ENCODE peak calls at places on chromosomes 2 and 18, in eight cellular contexts. D is K562, B is body of pancreas, Z is tibial nerve, S is IMR-90, G is uterus, R is heart left ventricle, Q is ovary. F is an unnamed sample.

GRCh38 chr2:159013103-159013502 is 44.7 kb downstream of the TANC1 start:
- DNase-seq in Z (no peak), S (no peak), G (no peak), Q (no peak), B (no peak), R (no peak), D (no peak), F (no peak)

GRCh38 chr18:7870855-7871254 is 303.7 kb downstream of the PTPRM start:
- DNase-seq in B (no peak), Q (no peak), G (no peak), D (no peak), S (peak; percentile 14), R (no peak), Z (no peak), F (no peak)

GRCh38 chr18:73741946-73742345 is 405.7 kb downstream of the FBXO15 start:
- DNase-seq in D (no peak), Q (no peak), R (no peak), G (no peak), S (peak; percentile 68), Z (no peak), B (no peak), F (no peak)

GRCh38 chr2:2703792-2704191 is 372.7 kb upstream of the MYT1L start:
- DNase-seq in S (no peak), B (no peak), D (no peak), Q (no peak), Z (no peak), R (no peak), G (no peak), F (no peak)

GRCh38 chr2:97669448-97669847 is at the start of gene C2orf92:
- DNase-seq in D (no peak), B (no peak), R (no peak), G (no peak), Q (no peak), S (no peak), Z (no peak), F (no peak)

GRCh38 chr18:74251297-74252031 is 40.3 kb downstream of the CYB5A start:
- DNase-seq in S (peak; percentile 72), B (peak; percentile 68), G (peak; percentile 57), Q (no peak), Z (no peak), D (peak; percentile 51), R (no peak), F (no peak)

GRCh38 chr2:88729061-88729745 is 37.7 kb downstream of the RPIA start:
- DNase-seq in B (no peak), D (no peak), G (no peak), S (no peak), Z (no peak), Q (no peak), R (no peak), F (no peak)

GRCh38 chr2:134259571-134259970 is 5.7 kb downstream of the MGAT5 start:
- DNase-seq in Q (no peak), R (no peak), G (no peak), S (peak; percentile 14), D (no peak), B (no peak), Z (no peak), F (no peak)

GRCh38 chr18:67302043-67302442 is 214.5 kb downstream of the DSEL start:
- DNase-seq in G (no peak), Q (no peak), Z (no peak), D (no peak), S (peak; percentile 51), R (no peak), B (no peak), F (no peak)

GRCh38 chr18:44741551-44741950 is 60.9 kb downstream of the SETBP1 start:
- DNase-seq in Z (no peak), R (no peak), G (no peak), S (no peak), D (no peak), B (no peak), Q (peak; percentile 43), F (no peak)

GRCh38 chr2:12051831-12052230 is 305.4 kb downstream of the LPIN1 start:
- DNase-seq in B (no peak), D (no peak), R (no peak), Z (no peak), S (peak; percentile 87), Q (no peak), G (no peak), F (no peak)

GRCh38 chr2:218871345-218872302 is 9.0 kb upstream of the WNT10A start:
- DNase-seq in B (no peak), R (no peak), D (no peak), G (no peak), Q (no peak), S (no peak), Z (no peak), F (peak; percentile 86)
- H3K27me3 ChIP-seq in B (peaks cover 38% of the 10 kb centered on the region), R (peaks cover 49% of the 10 kb centered on the region), D (peaks cover 38% of the 10 kb centered on the region), G (peaks cover 18% of the 10 kb centered on the region), Q (no peaks in the 10 kb centered on the region), S (peaks cover 92% of the 10 kb centered on the region), Z (no peaks in the 10 kb centered on the region), F (peaks cover 39% of the 10 kb centered on the region)

GRCh38 chr18:48409591-48410094 is 460 bp upstream of the ZBTB7C start:
- DNase-seq in D (no peak), Z (no peak), G (no peak), B (no peak), S (no peak), R (peak; percentile 43), Q (peak; percentile 61), F (peak; percentile 52)

GRCh38 chr18:48410095-48410920 is 1.1 kb upstream of the ZBTB7C start:
- DNase-seq in D (peak; percentile 81), Q (peak; percentile 94), R (peak; percentile 91), S (peak; percentile 72), G (peak; percentile 84), B (peak; percentile 89), Z (peak; percentile 86), F (peak; percentile 98)

GRCh38 chr18:48408111-48408726 is 964 bp downstream of the ZBTB7C start:
- DNase-seq in D (no peak), G (no peak), Q (peak; percentile 40), Z (peak; percentile 26), R (no peak), B (no peak), S (no peak), F (peak; percentile 88)

GRCh38 chr18:48407358-48407757 is 1.8 kb downstream of the ZBTB7C start:
- DNase-seq in Z (no peak), D (no peak), R (no peak), B (no peak), Q (no peak), S (no peak), G (no peak), F (no peak)

GRCh38 chr18:48408727-48409590 is at the start of gene ZBTB7C:
- DNase-seq in S (no peak), Q (peak; percentile 46), Z (no peak), R (peak; percentile 41), D (no peak), B (no peak), G (no peak), F (peak; percentile 91)
- TF ChIP-seq POLR2A in S (no peak), Q (no peak), Z (no peak), R (no peak), D (no peak), B (no peak), G (no peak), F (no peak)

DNA sequence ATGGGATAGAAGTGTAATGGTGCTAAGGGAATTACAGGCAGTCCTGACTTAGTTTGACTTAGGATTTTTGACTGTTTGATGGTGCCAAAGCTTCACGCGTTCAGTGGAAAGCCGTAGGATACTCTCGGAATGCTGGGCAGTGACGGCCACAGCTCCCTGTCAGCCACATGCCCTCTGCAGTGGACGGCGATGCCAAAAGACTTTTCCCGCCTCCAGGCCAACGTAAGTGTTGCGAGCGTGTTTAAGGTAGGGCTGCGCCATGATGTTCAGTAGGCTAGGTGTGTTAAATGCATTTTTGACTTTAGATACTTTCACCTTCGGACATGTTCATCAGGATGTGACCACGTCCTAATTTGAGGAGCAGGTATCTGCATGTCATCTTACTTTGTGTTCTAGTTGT is 63.4 kb downstream of the DCDC2C start:
- DNase-seq in S (no peak), Z (no peak), G (no peak), B (no peak), R (no peak), Q (no peak), D (no peak), F (no peak)
- H3K27me3 ChIP-seq in S (no peaks in the 10 kb centered on the region), Z (no peaks in the 10 kb centered on the region), G (no peaks in the 10 kb centered on the region), B (no peaks in the 10 kb centered on the region), R (no peaks in the 10 kb centered on the region), Q (no peaks in the 10 kb centered on the region), D (peaks cover 29% of the 10 kb centered on the region), F (no peaks in the 10 kb centered on the region)

DNA sequence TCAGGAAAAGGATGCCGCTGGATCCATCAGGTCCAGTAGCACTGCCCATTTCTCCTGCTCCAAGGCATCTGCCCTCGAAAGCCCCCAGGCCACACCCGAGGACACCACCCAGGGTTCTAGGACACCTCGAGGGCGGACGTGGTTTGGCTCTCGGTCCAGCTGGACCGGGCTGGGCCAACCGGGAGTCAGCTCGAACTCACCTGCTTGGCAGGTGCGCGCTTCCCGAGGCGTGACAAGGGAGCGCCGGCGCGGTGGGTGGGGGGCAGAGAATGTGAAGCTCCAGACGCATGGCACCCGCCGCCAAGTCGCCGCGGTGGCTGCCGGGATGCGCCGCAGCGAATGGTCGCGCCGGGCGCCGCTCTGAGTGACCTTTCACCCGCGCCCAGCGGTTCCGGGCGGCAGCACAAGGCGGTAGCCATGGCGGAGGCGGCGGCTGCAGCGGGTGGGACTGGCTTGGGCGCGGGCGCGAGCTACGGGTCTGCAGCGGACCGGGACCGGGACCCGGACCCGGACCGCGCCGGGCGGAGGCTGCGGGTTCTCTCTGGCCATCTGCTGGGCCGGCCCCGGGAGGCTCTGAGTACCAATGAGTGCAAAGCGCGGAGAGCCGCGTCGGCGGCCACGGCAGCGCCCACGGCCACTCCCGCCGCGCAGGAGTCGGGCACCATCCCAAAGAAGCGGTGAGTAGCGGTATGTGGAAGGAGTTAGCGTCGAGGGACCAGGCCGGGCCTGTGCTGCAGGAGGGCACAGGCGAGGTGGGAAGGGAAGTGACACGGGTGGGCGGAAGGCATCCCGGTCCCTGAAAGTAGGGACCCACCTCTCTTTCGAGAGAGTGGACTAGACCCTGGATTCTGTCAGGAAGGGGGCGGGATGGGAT is at the start of gene AGPS:
- DNase-seq in S (peak; percentile 52), R (peak; percentile 85), Z (peak; percentile 33), B (peak; percentile 84), Q (peak; percentile 80), D (peak; percentile 94), G (peak; percentile 50), F (peak; percentile 86)
- TF ChIP-seq POLR2A in S (peak; percentile 43), R (peak; percentile 63), Z (peak; percentile 22), B (peak; percentile 70), Q (peak; percentile 12), D (peak; percentile 95), G (no peak), F (peak; percentile 31)